ENCODE peak calls at places on chromosomes 4 and X, in eight cellular contexts. One of them, this sample, is unnamed.

GRCh38 chrX:70062076-70062475 is at the start of gene OTUD6A:
- DNase-seq in GM20000: no peak
- DNase-seq in GM12865: no peak
- DNase-seq in AG04449: no peak
- DNase-seq in right atrium auricular region: peak
- DNase-seq in stomach: no peak
- DNase-seq in cardiac fibroblast: no peak
- DNase-seq in mucosa of descending colon: no peak
- DNase-seq in this sample: no peak

GRCh38 chrX:77447339-77448149 is at the start of gene FGF16:
- DNase-seq in GM20000: peak
- DNase-seq in GM12865: peak
- DNase-seq in AG04449: no peak
- DNase-seq in right atrium auricular region: no peak
- DNase-seq in stomach: no peak
- DNase-seq in cardiac fibroblast: no peak
- DNase-seq in mucosa of descending colon: peak
- DNase-seq in this sample: no peak

GRCh38 chrX:103794117-103794516 is 17.5 kb downstream of the PLP1 start:
- DNase-seq in GM20000: no peak
- DNase-seq in GM12865: no peak
- DNase-seq in AG04449: no peak
- DNase-seq in right atrium auricular region: no peak
- DNase-seq in stomach: no peak
- DNase-seq in cardiac fibroblast: no peak
- DNase-seq in mucosa of descending colon: no peak
- DNase-seq in this sample: no peak

GRCh38 chr4:65021737-65022136 is 612.5 kb upstream of the TECRL start:
- DNase-seq in GM20000: no peak
- DNase-seq in GM12865: no peak
- DNase-seq in AG04449: no peak
- DNase-seq in right atrium auricular region: no peak
- DNase-seq in stomach: no peak
- DNase-seq in cardiac fibroblast: no peak
- DNase-seq in mucosa of descending colon: no peak
- DNase-seq in this sample: no peak

GRCh38 chr4:98516042-98516440 is 142.4 kb downstream of the TSPAN5 start:
- DNase-seq in GM20000: no peak
- DNase-seq in GM12865: no peak
- DNase-seq in AG04449: peak
- DNase-seq in right atrium auricular region: no peak
- DNase-seq in stomach: no peak
- DNase-seq in cardiac fibroblast: peak
- DNase-seq in mucosa of descending colon: no peak
- DNase-seq in this sample: no peak

GRCh38 chr4:23225024-23225423 is 532.3 kb downstream of the GBA3 start:
- DNase-seq in GM20000: no peak
- DNase-seq in GM12865: no peak
- DNase-seq in AG04449: no peak
- DNase-seq in right atrium auricular region: no peak
- DNase-seq in stomach: no peak
- DNase-seq in cardiac fibroblast: no peak
- DNase-seq in mucosa of descending colon: no peak
- DNase-seq in this sample: no peak

GRCh38 chr4:168723020-168723419 is 226.2 kb downstream of the PALLD start:
- DNase-seq in GM20000: no peak
- DNase-seq in GM12865: no peak
- DNase-seq in AG04449: no peak
- DNase-seq in right atrium auricular region: no peak
- DNase-seq in stomach: no peak
- DNase-seq in cardiac fibroblast: peak
- DNase-seq in mucosa of descending colon: no peak
- DNase-seq in this sample: no peak

GRCh38 chr4:8870647-8871416 is 807 bp downstream of the HMX1 start:
- DNase-seq in GM20000: peak
- DNase-seq in GM12865: no peak
- DNase-seq in AG04449: no peak
- DNase-seq in right atrium auricular region: no peak
- DNase-seq in stomach: no peak
- DNase-seq in cardiac fibroblast: no peak
- DNase-seq in mucosa of descending colon: no peak
- DNase-seq in this sample: no peak

GRCh38 chr4:112058433-112058832 is 86.8 kb upstream of the FAM241A start:
- DNase-seq in GM20000: no peak
- DNase-seq in GM12865: no peak
- DNase-seq in AG04449: no peak
- DNase-seq in right atrium auricular region: no peak
- DNase-seq in stomach: no peak
- DNase-seq in cardiac fibroblast: peak
- DNase-seq in mucosa of descending colon: no peak
- DNase-seq in this sample: no peak

GRCh38 chr4:112061418-112061817 is 83.8 kb upstream of the FAM241A start:
- DNase-seq in GM20000: no peak
- DNase-seq in GM12865: no peak
- DNase-seq in AG04449: no peak
- DNase-seq in right atrium auricular region: no peak
- DNase-seq in stomach: no peak
- DNase-seq in cardiac fibroblast: no peak
- DNase-seq in mucosa of descending colon: no peak
- DNase-seq in this sample: no peak

GRCh38 chr4:112057479-112057878 is 87.8 kb upstream of the FAM241A start:
- DNase-seq in GM20000: no peak
- DNase-seq in GM12865: no peak
- DNase-seq in AG04449: no peak
- DNase-seq in right atrium auricular region: no peak
- DNase-seq in stomach: no peak
- DNase-seq in cardiac fibroblast: no peak
- DNase-seq in mucosa of descending colon: no peak
- DNase-seq in this sample: no peak

GRCh38 chr4:112060212-112060611 is 85.0 kb upstream of the FAM241A start:
- DNase-seq in GM20000: peak
- DNase-seq in GM12865: peak
- DNase-seq in AG04449: no peak
- DNase-seq in right atrium auricular region: no peak
- DNase-seq in stomach: no peak
- DNase-seq in cardiac fibroblast: peak
- DNase-seq in mucosa of descending colon: no peak
- DNase-seq in this sample: no peak

GRCh38 chr4:112063260-112063659 is 82.0 kb upstream of the FAM241A start:
- DNase-seq in GM20000: no peak
- DNase-seq in GM12865: no peak
- DNase-seq in AG04449: no peak
- DNase-seq in right atrium auricular region: no peak
- DNase-seq in stomach: no peak
- DNase-seq in cardiac fibroblast: peak
- DNase-seq in mucosa of descending colon: no peak
- DNase-seq in this sample: no peak
- TF ChIP-seq CTCF in GM20000: no peak
- TF ChIP-seq CTCF in GM12865: no peak
- TF ChIP-seq CTCF in AG04449: no peak
- TF ChIP-seq CTCF in right atrium auricular region: no peak
- TF ChIP-seq CTCF in stomach: no peak
- TF ChIP-seq CTCF in cardiac fibroblast: no peak
- TF ChIP-seq CTCF in mucosa of descending colon: no peak
- TF ChIP-seq CTCF in this sample: no peak

GRCh38 chrX:151510203-151510602 is 53.3 kb upstream of the PASD1 start:
- DNase-seq in GM20000: no peak
- DNase-seq in GM12865: no peak
- DNase-seq in AG04449: no peak
- DNase-seq in right atrium auricular region: no peak
- DNase-seq in stomach: no peak
- DNase-seq in cardiac fibroblast: no peak
- DNase-seq in mucosa of descending colon: no peak
- DNase-seq in this sample: no peak

DNA sequence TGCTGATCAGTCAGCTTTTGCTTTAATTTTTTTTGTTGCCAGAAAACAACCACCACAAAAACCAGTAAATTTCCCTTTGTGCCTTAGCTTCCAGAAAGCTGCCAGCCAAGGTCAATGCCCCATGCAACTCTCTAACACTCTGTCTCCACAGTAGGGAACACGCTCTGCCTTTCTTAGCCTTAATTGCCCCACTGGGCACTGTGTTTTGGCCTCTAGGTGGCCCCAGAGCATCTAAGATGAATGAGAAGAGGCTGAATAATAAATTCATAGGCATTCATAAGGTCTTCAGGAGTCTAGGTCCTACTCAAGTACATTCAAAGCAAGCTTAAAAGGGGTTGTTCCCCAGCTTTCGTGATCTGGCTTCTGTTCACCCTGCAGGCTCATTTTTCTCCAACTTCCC is 57.7 kb upstream of the PASD1 start:
- DNase-seq in GM20000: peak
- DNase-seq in GM12865: peak
- DNase-seq in AG04449: no peak
- DNase-seq in right atrium auricular region: no peak
- DNase-seq in stomach: no peak
- DNase-seq in cardiac fibroblast: no peak
- DNase-seq in mucosa of descending colon: no peak
- DNase-seq in this sample: no peak
- TF ChIP-seq CTCF in GM20000: peak
- TF ChIP-seq CTCF in GM12865: peak
- TF ChIP-seq CTCF in AG04449: no peak
- TF ChIP-seq CTCF in right atrium auricular region: no peak
- TF ChIP-seq CTCF in stomach: no peak
- TF ChIP-seq CTCF in cardiac fibroblast: no peak
- TF ChIP-seq CTCF in mucosa of descending colon: no peak
- TF ChIP-seq CTCF in this sample: no peak

GRCh38 chr4:174152717-174153466 is 130.6 kb downstream of the FBXO8 start:
- DNase-seq in GM20000: no peak
- DNase-seq in GM12865: no peak
- DNase-seq in AG04449: no peak
- DNase-seq in right atrium auricular region: no peak
- DNase-seq in stomach: no peak
- DNase-seq in cardiac fibroblast: peak
- DNase-seq in mucosa of descending colon: no peak
- DNase-seq in this sample: no peak

GRCh38 chr4:174154455-174154854 is 129.0 kb downstream of the FBXO8 start:
- DNase-seq in GM20000: no peak
- DNase-seq in GM12865: no peak
- DNase-seq in AG04449: peak
- DNase-seq in right atrium auricular region: no peak
- DNase-seq in stomach: no peak
- DNase-seq in cardiac fibroblast: peak
- DNase-seq in mucosa of descending colon: no peak
- DNase-seq in this sample: no peak

GRCh38 chr4:174157106-174157607 is 126.3 kb downstream of the FBXO8 start:
- DNase-seq in GM20000: no peak
- DNase-seq in GM12865: no peak
- DNase-seq in AG04449: no peak
- DNase-seq in right atrium auricular region: no peak
- DNase-seq in stomach: no peak
- DNase-seq in cardiac fibroblast: peak
- DNase-seq in mucosa of descending colon: no peak
- DNase-seq in this sample: no peak

DNA sequence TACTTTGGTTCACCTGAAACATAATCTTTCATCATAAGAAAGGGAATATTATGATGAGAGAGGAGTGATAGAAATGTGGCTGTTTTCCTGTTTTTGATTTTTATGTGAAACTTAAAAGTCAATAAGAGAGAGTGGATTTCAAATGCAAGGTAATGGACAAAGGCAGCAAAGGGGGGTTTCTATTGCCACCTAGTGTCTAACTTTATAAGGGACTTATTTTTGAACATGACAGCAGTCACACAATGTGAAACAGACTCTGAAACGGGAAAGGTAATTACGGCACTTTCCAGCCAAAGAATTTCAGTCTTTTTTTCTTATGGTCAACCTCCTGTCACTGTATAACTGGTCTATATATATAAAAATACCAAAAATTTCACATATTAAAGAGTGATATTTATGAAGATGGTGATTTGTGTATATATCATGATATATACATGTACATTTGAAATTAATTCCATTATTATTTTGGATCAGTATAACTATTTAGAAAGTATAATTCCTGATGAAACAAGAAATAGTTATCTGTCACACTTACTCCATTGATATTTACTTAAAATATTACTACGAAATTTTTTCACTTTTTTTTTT is 127.1 kb downstream of the FBXO8 start:
- DNase-seq in GM20000: peak
- DNase-seq in GM12865: peak
- DNase-seq in AG04449: no peak
- DNase-seq in right atrium auricular region: no peak
- DNase-seq in stomach: no peak
- DNase-seq in cardiac fibroblast: peak
- DNase-seq in mucosa of descending colon: no peak
- DNase-seq in this sample: no peak
- TF ChIP-seq CTCF in GM20000: no peak
- TF ChIP-seq CTCF in GM12865: peak
- TF ChIP-seq CTCF in AG04449: peak
- TF ChIP-seq CTCF in right atrium auricular region: peak
- TF ChIP-seq CTCF in stomach: peak
- TF ChIP-seq CTCF in cardiac fibroblast: peak
- TF ChIP-seq CTCF in mucosa of descending colon: no peak
- TF ChIP-seq CTCF in this sample: peak

GRCh38 chr4:175954685-175955084 is 111.0 kb upstream of the WDR17 start:
- DNase-seq in GM20000: no peak
- DNase-seq in GM12865: no peak
- DNase-seq in AG04449: no peak
- DNase-seq in right atrium auricular region: no peak
- DNase-seq in stomach: peak
- DNase-seq in cardiac fibroblast: no peak
- DNase-seq in mucosa of descending colon: no peak
- DNase-seq in this sample: no peak

GRCh38 chr4:175951794-175952193 is 113.8 kb upstream of the WDR17 start:
- DNase-seq in GM20000: no peak
- DNase-seq in GM12865: no peak
- DNase-seq in AG04449: no peak
- DNase-seq in right atrium auricular region: no peak
- DNase-seq in stomach: peak
- DNase-seq in cardiac fibroblast: peak
- DNase-seq in mucosa of descending colon: no peak
- DNase-seq in this sample: no peak

GRCh38 chr4:175953960-175954521 is 111.6 kb upstream of the WDR17 start:
- DNase-seq in GM20000: peak
- DNase-seq in GM12865: peak
- DNase-seq in AG04449: no peak
- DNase-seq in right atrium auricular region: no peak
- DNase-seq in stomach: no peak
- DNase-seq in cardiac fibroblast: no peak
- DNase-seq in mucosa of descending colon: no peak
- DNase-seq in this sample: no peak
- TF ChIP-seq CTCF in GM20000: no peak
- TF ChIP-seq CTCF in GM12865: peak
- TF ChIP-seq CTCF in AG04449: no peak
- TF ChIP-seq CTCF in right atrium auricular region: no peak
- TF ChIP-seq CTCF in stomach: no peak
- TF ChIP-seq CTCF in cardiac fibroblast: no peak
- TF ChIP-seq CTCF in mucosa of descending colon: no peak
- TF ChIP-seq CTCF in this sample: no peak

DNA sequence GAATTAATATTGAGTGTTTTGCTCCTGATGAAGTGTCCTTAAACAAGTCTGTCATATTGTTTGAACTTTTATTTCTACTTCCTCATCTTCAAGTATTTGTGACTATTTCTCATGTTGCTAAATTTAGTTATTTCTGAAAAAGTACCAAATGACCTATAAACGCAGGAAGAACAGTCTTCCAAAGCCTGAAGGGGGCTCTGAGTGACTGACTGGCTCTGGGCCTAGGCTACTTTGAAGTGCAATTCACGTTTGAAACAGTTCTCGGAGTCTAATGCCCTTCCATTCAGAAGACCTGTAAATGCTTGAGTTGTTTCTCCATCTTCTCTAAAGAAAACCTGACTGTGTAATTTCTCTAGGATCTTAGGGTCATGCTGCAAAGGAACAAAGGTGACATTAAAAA is 26.5 kb downstream of the GALNT7 start:
- DNase-seq in GM20000: no peak
- DNase-seq in GM12865: peak
- DNase-seq in AG04449: no peak
- DNase-seq in right atrium auricular region: no peak
- DNase-seq in stomach: no peak
- DNase-seq in cardiac fibroblast: no peak
- DNase-seq in mucosa of descending colon: no peak
- DNase-seq in this sample: no peak
- TF ChIP-seq CTCF in GM20000: no peak
- TF ChIP-seq CTCF in GM12865: no peak
- TF ChIP-seq CTCF in AG04449: no peak
- TF ChIP-seq CTCF in right atrium auricular region: no peak
- TF ChIP-seq CTCF in stomach: no peak
- TF ChIP-seq CTCF in cardiac fibroblast: no peak
- TF ChIP-seq CTCF in mucosa of descending colon: no peak
- TF ChIP-seq CTCF in this sample: no peak